ENCODE peak calls at places on chromosomes 11 and 22, in seven cellular contexts. I, P, Z, H, F, S and Y are unnamed samples.
A peak's percentile ranks its signal among the peaks of the same experiment; 100 is the strongest.

GRCh38 chr11:61627831-61628753 is 47.2 kb upstream of the SYT7 start:
- DNase-seq in I (peak; percentile 29), P (peak; percentile 77), Z (no peak), H (peak; percentile 56), F (peak; percentile 72), S (peak; percentile 67), Y (peak; percentile 82)

GRCh38 chr22:30423296-30423958 is 2.1 kb upstream of the MTFP1 start:
- DNase-seq in I (no peak), P (no peak), Z (peak; percentile 61), H (no peak), F (peak; percentile 56), S (no peak), Y (no peak)

GRCh38 chr22:22556995-22557925 is 1.8 kb downstream of the PRAME start:
- DNase-seq in I (no peak), P (no peak), Z (no peak), H (no peak), F (no peak), S (no peak), Y (no peak)

GRCh38 chr22:25282671-25283561 is 63.5 kb downstream of the CRYBB2 start:
- DNase-seq in I (no peak), P (no peak), Z (no peak), H (no peak), F (no peak), S (no peak), Y (peak; percentile 6)

GRCh38 chr11:80521592-80521991 is 1080.8 kb upstream of the TENM4 start:
- DNase-seq in I (no peak), P (no peak), Z (peak; percentile 22), H (no peak), F (no peak), S (no peak), Y (no peak)

GRCh38 chr11:74710291-74710938 is 20.8 kb downstream of the CHRDL2 start:
- DNase-seq in I (no peak), P (no peak), Z (no peak), H (peak; percentile 37), F (no peak), S (no peak), Y (peak; percentile 7)

GRCh38 chr11:38547464-38547863 is 1949.4 kb upstream of the RAG2 start:
- DNase-seq in I (no peak), P (no peak), Z (peak; percentile 32), H (no peak), F (no peak), S (no peak), Y (no peak)

GRCh38 chr11:93817426-93818348 is 32.7 kb downstream of the VSTM5 start:
- DNase-seq in I (no peak), P (no peak), Z (no peak), H (no peak), F (no peak), S (no peak), Y (no peak)

GRCh38 chr11:120660024-120660565 is 148.5 kb downstream of the GRIK4 start:
- DNase-seq in I (no peak), P (peak; percentile 23), Z (no peak), H (no peak), F (peak; percentile 41), S (no peak), Y (no peak)

GRCh38 chr22:19525666-19526065 is 1.5 kb upstream of the CLDN5 start:
- DNase-seq in I (no peak), P (no peak), Z (no peak), H (no peak), F (no peak), S (no peak), Y (no peak)
- H3K27ac ChIP-seq in I (no peak overlapping the region), P (no peak overlapping the region), Z (no peak overlapping the region), H (no peak overlapping the region), F (no peak overlapping the region), S (peak overlapping the region; percentile 65), Y (no peak overlapping the region)

GRCh38 chr11:72556433-72556832 is 117.8 kb downstream of the PDE2A start:
- DNase-seq in I (no peak), P (no peak), Z (no peak), H (no peak), F (no peak), S (no peak), Y (peak; percentile 33)

GRCh38 chr11:72552399-72552910 is 118.1 kb upstream of the CLPB start:
- DNase-seq in I (no peak), P (no peak), Z (no peak), H (no peak), F (no peak), S (no peak), Y (no peak)

GRCh38 chr11:72553748-72554147 is 119.4 kb upstream of the CLPB start:
- DNase-seq in I (no peak), P (no peak), Z (no peak), H (no peak), F (no peak), S (no peak), Y (no peak)

GRCh38 chr11:72548481-72548880 is 114.2 kb upstream of the CLPB start:
- DNase-seq in I (no peak), P (no peak), Z (no peak), H (no peak), F (no peak), S (no peak), Y (no peak)

GRCh38 chr11:72551571-72551970 is 117.2 kb upstream of the CLPB start:
- DNase-seq in I (no peak), P (no peak), Z (no peak), H (no peak), F (no peak), S (no peak), Y (no peak)
- TF ChIP-seq CTCF in I (no peak), P (no peak), Z (no peak), H (no peak), F (no peak), S (no peak), Y (no peak)

GRCh38 chr11:63945482-63946163 is 6.8 kb downstream of the NAA40 start:
- DNase-seq in I (peak; percentile 68), P (peak; percentile 77), Z (no peak), H (peak; percentile 76), F (peak; percentile 75), S (peak; percentile 71), Y (peak; percentile 89)
- H3K27ac ChIP-seq in I (peak overlapping the region; percentile 45), P (no peak overlapping the region), Z (no peak overlapping the region), H (no peak overlapping the region), F (peak overlapping the region; percentile 55), S (peak overlapping the region; percentile 85), Y (peak overlapping the region; percentile 28)

GRCh38 chr11:69588270-69588669 is 52.7 kb upstream of the CCND1 start:
- DNase-seq in I (no peak), P (no peak), Z (peak; percentile 51), H (no peak), F (no peak), S (no peak), Y (no peak)
- TF ChIP-seq CTCF in I (no peak), P (no peak), Z (peak; percentile 35), H (no peak), F (no peak), S (no peak), Y (no peak)

GRCh38 chr11:102267602-102268001 is 49.7 kb upstream of the BIRC3 start:
- DNase-seq in I (no peak), P (peak; percentile 50), Z (peak; percentile 67), H (no peak), F (no peak), S (no peak), Y (no peak)
- H3K27ac ChIP-seq in I (peak overlapping the region; percentile 16), P (peak overlapping the region; percentile 85), Z (peak overlapping the region; percentile 95), H (no peak overlapping the region), F (peak overlapping the region; percentile 86), S (peak overlapping the region; percentile 65), Y (no peak overlapping the region)

GRCh38 chr22:44247346-44247745 is 65.4 kb downstream of the SHISAL1 start:
- DNase-seq in I (no peak), P (no peak), Z (no peak), H (no peak), F (no peak), S (no peak), Y (no peak)

GRCh38 chr22:44246615-44247326 is 66.0 kb downstream of the SHISAL1 start:
- DNase-seq in I (no peak), P (no peak), Z (no peak), H (no peak), F (no peak), S (no peak), Y (no peak)

GRCh38 chr22:44249376-44250147 is 63.2 kb downstream of the SHISAL1 start:
- DNase-seq in I (no peak), P (no peak), Z (no peak), H (no peak), F (no peak), S (no peak), Y (no peak)

GRCh38 chr22:44248926-44249325 is 63.8 kb downstream of the SHISAL1 start:
- DNase-seq in I (no peak), P (no peak), Z (no peak), H (no peak), F (no peak), S (no peak), Y (no peak)

DNA sequence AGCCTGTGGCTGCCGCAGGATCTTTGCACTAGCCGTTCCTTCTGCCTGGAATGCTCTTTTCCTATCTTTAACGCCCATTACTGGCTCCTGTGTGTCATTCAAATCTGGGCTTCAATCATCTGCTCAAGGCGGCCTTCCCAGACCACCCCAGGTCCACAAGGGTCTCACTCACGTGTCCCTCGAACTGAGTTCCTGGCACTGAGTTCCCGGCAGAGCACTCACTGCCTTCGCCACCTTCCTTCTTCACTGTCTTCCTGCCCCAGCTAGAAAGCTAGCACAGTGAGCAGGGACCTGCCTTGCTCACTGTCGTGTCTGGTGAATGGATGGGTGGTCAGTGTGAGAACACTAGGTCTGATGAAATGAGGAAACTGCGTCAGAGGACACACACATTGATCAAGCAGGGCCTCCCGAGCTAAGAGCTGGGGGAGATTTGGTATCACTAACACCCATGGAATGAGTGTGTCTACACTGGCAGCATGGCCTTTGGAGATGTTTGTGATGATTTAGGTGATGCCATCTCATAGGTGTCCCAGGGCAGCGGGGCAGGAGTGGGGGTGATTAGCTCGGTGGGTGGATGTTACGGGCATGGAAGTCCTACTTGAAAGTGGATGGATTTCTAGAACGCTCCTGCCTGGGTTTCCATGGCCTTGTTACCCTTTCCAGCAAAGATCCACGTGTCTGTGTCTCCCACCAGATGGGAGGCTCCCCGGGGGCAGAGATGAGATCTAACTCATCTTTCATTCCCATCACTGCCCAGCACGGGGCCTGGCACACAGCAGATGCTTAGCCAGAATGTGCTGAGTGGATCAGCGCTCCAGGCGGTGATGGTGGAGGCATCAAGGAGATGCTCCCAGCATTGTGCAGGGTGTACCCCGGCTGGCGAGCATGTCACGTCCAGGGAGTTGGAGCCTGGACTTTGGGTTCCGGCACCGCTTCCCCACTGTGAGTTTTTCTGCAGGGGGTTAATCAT is 64.5 kb downstream of the SHISAL1 start:
- DNase-seq in I (no peak), P (no peak), Z (no peak), H (no peak), F (no peak), S (no peak), Y (no peak)
- TF ChIP-seq CTCF in I (no peak), P (no peak), Z (no peak), H (no peak), F (no peak), S (no peak), Y (no peak)

DNA sequence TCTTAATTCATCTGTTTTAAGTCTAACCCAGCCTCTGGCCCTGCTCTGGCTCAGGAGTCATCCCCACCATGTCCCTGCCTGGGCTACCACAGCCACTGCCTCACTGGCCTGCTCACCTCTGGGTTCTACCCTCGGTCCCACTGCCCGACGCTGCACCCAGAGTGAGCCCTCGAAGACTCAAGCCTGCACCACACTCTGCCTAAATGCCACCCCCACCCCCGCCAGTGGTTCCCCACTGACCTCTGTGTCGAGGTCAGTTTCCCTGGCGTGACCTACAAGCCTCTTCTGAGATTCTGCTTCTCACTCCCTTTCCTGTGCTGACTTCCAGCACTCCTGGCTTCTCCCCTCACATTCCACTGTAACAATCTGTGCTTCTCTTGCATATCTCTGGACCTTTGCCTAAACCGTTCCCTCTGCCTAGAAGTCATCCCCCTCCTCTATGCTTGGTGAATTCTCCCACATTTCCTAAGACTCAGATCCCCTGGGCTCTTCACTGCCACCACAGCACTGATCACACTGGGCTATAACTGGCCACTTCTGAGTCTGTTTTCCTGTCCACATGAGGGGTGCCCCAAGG is 12.5 kb upstream of the PDE2A start:
- DNase-seq in I (no peak), P (no peak), Z (no peak), H (no peak), F (no peak), S (no peak), Y (no peak)
- H3K27ac ChIP-seq in I (no peak overlapping the region), P (peak overlapping the region; percentile 33), Z (no peak overlapping the region), H (no peak overlapping the region), F (peak overlapping the region; percentile 56), S (no peak overlapping the region), Y (no peak overlapping the region)